ENCODE peak calls at places on chromosomes 11 and 22, in eight cellular contexts. U is GM23338, R is HL-60, F is HepG2, D is HCT116, N is K562, S is GM12878, M is SK-N-SH. E is an unnamed sample. For H3K27me3, the result is how much of the 10 kb centered on the place peaks cover.

GRCh38 chr22:26066534-26066933 is 102.7 kb upstream of the SEZ6L start:
- DNase-seq in R (no peak), U (peak), M (no peak), N (no peak), S (no peak), F (no peak), D (no peak), E (no peak)

GRCh38 chr11:47847892-47848635 is at the start of gene NUP160:
- DNase-seq in U (peak), S (no peak), F (peak), D (peak), M (peak), R (peak), N (peak), E (no peak)

GRCh38 chr11:86396403-86396802 is 21.7 kb downstream of the CCDC81 start:
- DNase-seq in F (no peak), D (no peak), U (no peak), R (no peak), M (no peak), S (no peak), N (no peak), E (no peak)

GRCh38 chr11:118917488-118918127 is 8.1 kb downstream of the BCL9L start:
- DNase-seq in F (peak), S (no peak), M (no peak), R (peak), D (no peak), N (no peak), U (no peak), E (no peak)

GRCh38 chr22:39301926-39302325 is 17.5 kb downstream of the RPL3 start:
- DNase-seq in S (no peak), D (no peak), N (no peak), R (no peak), F (no peak), M (no peak), U (no peak), E (no peak)

GRCh38 chr11:27421819-27422494 is 50.6 kb downstream of the LGR4 start:
- DNase-seq in F (no peak), N (no peak), S (no peak), U (no peak), M (no peak), R (no peak), D (no peak), E (no peak)

GRCh38 chr22:26610072-26610958 is 7.5 kb downstream of the CRYBB1 start:
- DNase-seq in U (no peak), S (peak), D (no peak), R (no peak), M (no peak), F (no peak), N (no peak), E (no peak)

GRCh38 chr11:35158371-35159081 is 19.6 kb downstream of the CD44 start:
- DNase-seq in R (no peak), S (no peak), D (no peak), U (no peak), F (no peak), M (no peak), N (no peak), E (no peak)

GRCh38 chr11:6353367-6353987 is 33.2 kb upstream of the CAVIN3 start:
- DNase-seq in F (peak), R (peak), S (peak), D (peak), M (peak), U (peak), N (peak), E (peak)

GRCh38 chr22:45101828-45102227 is 61.9 kb upstream of the NUP50 start:
- DNase-seq in R (peak), N (peak), D (no peak), F (peak), M (peak), S (no peak), U (peak), E (no peak)

GRCh38 chr11:2563216-2564007 is 118.6 kb downstream of the KCNQ1 start:
- DNase-seq in M (no peak), S (no peak), F (peak), U (no peak), N (no peak), D (no peak), R (no peak), E (no peak)

GRCh38 chr22:24834845-24835570 is 29.0 kb downstream of the SGSM1 start:
- DNase-seq in F (peak), S (no peak), D (peak), M (peak), N (no peak), R (peak), U (peak), E (no peak)

GRCh38 chr11:46338988-46339666 is 8.1 kb upstream of the DGKZ start:
- DNase-seq in S (no peak), N (no peak), F (no peak), U (peak), M (no peak), D (no peak), R (no peak), E (no peak)

GRCh38 chr11:64235427-64236161 is 1.2 kb downstream of the VEGFB start:
- DNase-seq in R (no peak), M (no peak), D (no peak), F (no peak), S (no peak), U (no peak), N (no peak), E (no peak)

GRCh38 chr22:21680830-21681565 is 15.2 kb downstream of the PPIL2 start:
- DNase-seq in N (no peak), M (no peak), S (no peak), D (no peak), F (no peak), R (no peak), U (no peak), E (no peak)

GRCh38 chr11:47329431-47329993 is 23.0 kb downstream of the MYBPC3 start:
- DNase-seq in R (no peak), U (no peak), M (peak), S (no peak), N (no peak), D (no peak), F (no peak), E (no peak)

GRCh38 chr11:1573077-1573846 is 1.2 kb upstream of the DUSP8 start:
- DNase-seq in D (no peak), R (no peak), M (peak), F (no peak), N (no peak), U (no peak), S (no peak), E (no peak)

GRCh38 chr11:44661311-44661717 is 65.4 kb upstream of the TSPAN18 start:
- DNase-seq in D (no peak), R (no peak), M (no peak), S (no peak), U (no peak), F (no peak), N (no peak), E (no peak)

GRCh38 chr22:39519681-39520053 is 695 bp upstream of the ATF4 start:
- DNase-seq in M (peak), N (peak), U (peak), R (peak), D (no peak), F (peak), S (no peak), E (no peak)

GRCh38 chr11:82701847-82702520 is 31.7 kb downstream of the FAM181B start:
- DNase-seq in M (peak), R (peak), U (peak), S (no peak), N (peak), D (peak), F (peak), E (no peak)

GRCh38 chr11:117202386-117203068 is 3.4 kb downstream of the TAGLN start:
- DNase-seq in U (no peak), N (no peak), R (no peak), D (no peak), S (no peak), F (no peak), M (no peak), E (no peak)

GRCh38 chr11:6129011-6129410 is 21.5 kb downstream of the OR56B4 start:
- DNase-seq in U (no peak), R (peak), S (no peak), M (no peak), D (no peak), N (no peak), F (no peak), E (no peak)

GRCh38 chr11:33179431-33179830 is 18.2 kb upstream of the CSTF3 start:
- DNase-seq in R (no peak), D (no peak), S (no peak), N (no peak), U (peak), M (no peak), F (no peak), E (no peak)

GRCh38 chr11:126607374-126607773 is 251.9 kb downstream of the ST3GAL4 start:
- DNase-seq in U (peak), N (peak), M (peak), R (peak), D (peak), F (peak), S (no peak), E (peak)

GRCh38 chr11:1153105-1153950 is 4.4 kb upstream of the MUC5AC start:
- DNase-seq in R (no peak), D (no peak), N (no peak), F (peak), M (peak), U (no peak), S (no peak), E (peak)

GRCh38 chr11:13386567-13386966 is 76.5 kb downstream of the BTBD10 start:
- DNase-seq in U (no peak), F (peak), M (no peak), N (no peak), R (no peak), S (no peak), D (no peak), E (no peak)

GRCh38 chr22:44682556-44683168 is 19.3 kb upstream of the PRR5 start:
- DNase-seq in U (no peak), N (no peak), F (no peak), D (no peak), S (no peak), R (no peak), M (no peak), E (no peak)

GRCh38 chr11:61782841-61783240 is 9.6 kb downstream of the TMEM258 start:
- DNase-seq in U (no peak), D (no peak), N (no peak), R (no peak), S (no peak), F (no peak), M (peak), E (no peak)

GRCh38 chr11:61784506-61784805 is 7.9 kb downstream of the TMEM258 start:
- DNase-seq in S (no peak), M (no peak), R (peak), F (no peak), U (no peak), N (no peak), D (no peak), E (no peak)

GRCh38 chr11:61781585-61781984 is 10.8 kb downstream of the TMEM258 start:
- DNase-seq in U (no peak), N (no peak), D (no peak), M (no peak), S (no peak), R (no peak), F (no peak), E (no peak)

GRCh38 chr11:61785837-61786402 is 6.5 kb downstream of the TMEM258 start:
- DNase-seq in R (no peak), M (no peak), F (no peak), D (no peak), S (no peak), N (no peak), U (no peak), E (no peak)

DNA sequence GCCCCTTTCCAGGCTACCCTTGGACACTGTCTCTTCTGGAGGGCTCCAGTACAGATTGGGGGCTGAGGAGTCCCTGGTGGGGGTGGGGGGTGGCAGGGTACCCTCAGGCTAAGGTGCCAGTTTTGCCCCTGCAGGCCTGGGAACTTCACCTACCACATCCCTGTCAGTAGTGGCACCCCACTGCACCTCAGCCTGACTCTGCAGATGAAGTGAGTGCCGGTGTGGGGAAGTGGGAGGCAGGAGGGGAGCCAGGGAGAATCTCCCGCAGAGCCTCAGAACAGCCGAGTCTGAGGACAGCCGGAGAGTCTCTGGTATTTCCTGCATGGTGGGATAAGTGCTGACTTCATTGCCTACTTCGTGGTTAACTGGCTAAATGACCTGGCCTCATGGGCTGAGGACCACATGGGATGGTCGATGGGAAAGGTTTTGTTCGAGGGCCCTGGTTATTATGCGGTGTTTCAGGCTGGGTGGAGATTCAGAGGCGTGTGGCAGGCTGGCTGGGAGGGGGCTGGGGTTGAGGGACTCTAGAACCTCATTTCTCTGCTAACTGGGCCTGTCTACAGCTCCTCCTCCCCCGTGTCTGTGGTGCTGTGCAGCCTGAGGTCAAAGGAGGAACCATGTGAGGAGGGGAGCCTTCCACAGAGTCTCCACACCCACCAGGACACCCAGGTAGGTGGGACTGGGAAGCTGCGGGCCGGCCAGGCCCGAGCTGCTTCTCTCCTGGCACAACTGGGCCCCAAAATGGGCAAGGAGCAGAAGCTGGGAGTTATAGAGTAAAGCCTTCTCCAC is 8.5 kb downstream of the TMEM258 start:
- DNase-seq in M (no peak), R (peak), U (no peak), S (no peak), N (no peak), F (no peak), D (no peak), E (no peak)
- TF ChIP-seq REST in M (no peak), R (no peak), U (no peak), S (no peak), N (no peak), F (no peak), D (no peak), E (no peak)

GRCh38 chr11:74730601-74731260 is 495 bp downstream of the CHRDL2 start:
- DNase-seq in N (no peak), R (no peak), D (no peak), F (no peak), S (no peak), M (peak), U (peak), E (no peak)
- H3K27me3 ChIP-seq in N (half or more), R (under half), D (under half), F (half or more), S (under half), M (under half), U (half or more), E (under half)

GRCh38 chr11:110128161-110128560 is 35.0 kb downstream of the ZC3H12C start:
- DNase-seq in U (peak), S (no peak), R (no peak), N (no peak), F (no peak), M (peak), D (no peak), E (no peak)

GRCh38 chr11:110125632-110126031 is 32.4 kb downstream of the ZC3H12C start:
- DNase-seq in S (no peak), U (no peak), D (no peak), F (peak), R (no peak), N (peak), M (no peak), E (no peak)

GRCh38 chr11:110130642-110131238 is 37.5 kb downstream of the ZC3H12C start:
- DNase-seq in S (no peak), U (peak), F (no peak), D (no peak), N (no peak), R (no peak), M (peak), E (no peak)

GRCh38 chr11:110124605-110125004 is 31.4 kb downstream of the ZC3H12C start:
- DNase-seq in U (no peak), N (no peak), R (no peak), D (no peak), F (no peak), S (no peak), M (no peak), E (no peak)

DNA sequence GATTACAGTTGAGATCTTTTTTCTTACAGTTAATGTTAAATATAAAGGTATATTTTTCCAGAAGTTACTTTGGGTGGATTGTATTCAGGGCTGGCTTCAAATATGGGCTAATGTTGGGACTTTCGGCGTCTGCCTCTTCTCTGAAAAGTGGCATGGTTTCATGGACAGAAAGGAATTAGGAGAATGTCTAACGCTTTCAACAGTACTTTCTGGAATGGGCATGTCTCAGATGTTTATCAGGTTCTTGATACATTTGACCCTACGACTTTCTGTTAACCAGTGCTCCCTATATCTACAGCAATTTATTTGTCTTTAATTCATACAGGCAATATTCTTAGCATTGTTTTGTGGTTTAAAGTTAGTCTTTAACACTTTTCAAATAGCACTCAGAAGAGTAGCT is 33.7 kb downstream of the ZC3H12C start:
- DNase-seq in F (no peak), M (no peak), S (no peak), N (no peak), D (no peak), U (no peak), R (no peak), E (no peak)
- TF ChIP-seq REST in F (no peak), M (no peak), S (no peak), N (no peak), D (no peak), U (no peak), R (no peak), E (no peak)

GRCh38 chr11:16610213-16610737 is 128.2 kb upstream of the C11orf58 start:
- DNase-seq in S (no peak), D (no peak), R (no peak), M (no peak), F (no peak), U (peak), N (no peak), E (no peak)

GRCh38 chr11:16611395-16612233 is 126.8 kb upstream of the C11orf58 start:
- DNase-seq in F (no peak), D (no peak), U (peak), R (no peak), S (no peak), N (peak), M (peak), E (no peak)

GRCh38 chr11:16612234-16612571 is 126.2 kb upstream of the C11orf58 start:
- DNase-seq in N (no peak), M (no peak), F (no peak), S (no peak), R (no peak), U (peak), D (no peak), E (no peak)

GRCh38 chr11:16609769-16610168 is 128.7 kb upstream of the C11orf58 start:
- DNase-seq in N (no peak), M (no peak), S (no peak), R (no peak), D (no peak), U (peak), F (no peak), E (no peak)

GRCh38 chr11:16610738-16611388 is 127.6 kb upstream of the C11orf58 start:
- DNase-seq in N (no peak), D (no peak), U (peak), F (no peak), S (no peak), R (no peak), M (no peak), E (no peak)
- H3K27me3 ChIP-seq in N (under half), D (half or more), U (half or more), F (half or more), S (under half), R (half or more), M (half or more), E (half or more)